ENCODE peak calls at places on chromosomes 4 and X, in nine cellular contexts. L is hepatocyte, P is PC-9, G is fibroblast of mammary gland, H is GM06990, O is pancreas, S is body of pancreas, I is nephron progenitor cell, U is colonic mucosa. A is an unnamed sample.
A peak's percentile ranks its signal among the peaks of the same experiment; 100 is the strongest.

GRCh38 chr4:85783483-85783882 is 308.5 kb downstream of the ARHGAP24 start:
- DNase-seq in G (peak; percentile 97), I (no peak), U (no peak), O (no peak), L (no peak), S (no peak), P (no peak), H (no peak), A (peak; percentile 92)

GRCh38 chrX:13059676-13060499 is 15.5 kb upstream of the FAM9C start:
- DNase-seq in I (no peak), S (no peak), L (peak; percentile 54), G (peak; percentile 86), H (no peak), P (peak; percentile 43), O (no peak), U (no peak), A (peak; percentile 30)

GRCh38 chr4:140666889-140667614 is 89.1 kb downstream of the TBC1D9 start:
- DNase-seq in G (no peak), P (no peak), U (no peak), S (no peak), I (no peak), H (no peak), L (no peak), O (no peak), A (no peak)

GRCh38 chr4:7705062-7705461 is 234.6 kb downstream of the AFAP1 start:
- DNase-seq in I (no peak), U (no peak), G (peak; percentile 21), S (no peak), O (no peak), H (no peak), P (no peak), L (no peak), A (no peak)

GRCh38 chr4:141207971-141208370 is 12.7 kb upstream of the ZNF330 start:
- DNase-seq in L (no peak), O (no peak), G (no peak), S (no peak), P (no peak), U (no peak), I (no peak), H (no peak), A (no peak)

GRCh38 chr4:130705023-130705422 is 1609.1 kb downstream of the C4orf33 start:
- DNase-seq in S (no peak), G (no peak), P (no peak), U (no peak), I (no peak), H (no peak), O (no peak), L (no peak), A (no peak)

GRCh38 chrX:6777211-6778002 is 242.5 kb upstream of the VCX3A start:
- DNase-seq in U (no peak), P (no peak), H (peak; percentile 6), S (no peak), O (no peak), G (no peak), L (no peak), I (no peak), A (no peak)

GRCh38 chr4:124943938-124944337 is 231.4 kb upstream of the ANKRD50 start:
- DNase-seq in G (no peak), O (no peak), H (no peak), S (no peak), I (no peak), L (no peak), U (no peak), P (no peak), A (no peak)

GRCh38 chr4:25818293-25819240 is 44.2 kb downstream of the SEL1L3 start:
- DNase-seq in L (no peak), G (peak; percentile 76), O (no peak), U (no peak), I (no peak), H (no peak), P (no peak), S (no peak), A (peak; percentile 25)

GRCh38 chr4:186204611-186205144 is 13.3 kb downstream of the CYP4V2 start:
- DNase-seq in L (peak; percentile 44), O (no peak), S (no peak), I (no peak), P (no peak), U (peak; percentile 59), H (no peak), G (no peak), A (no peak)

GRCh38 chr4:17316566-17316965 is 195.3 kb downstream of the QDPR start:
- DNase-seq in U (no peak), I (no peak), L (no peak), O (no peak), G (no peak), S (no peak), H (no peak), P (no peak), A (peak; percentile 59)

GRCh38 chrX:1244164-1245076 is 24.2 kb upstream of the CSF2RA start:
- DNase-seq in L (peak; percentile 28), H (no peak), S (no peak), I (peak; percentile 49), P (no peak), U (no peak), O (no peak), G (no peak), A (no peak)
- TF ChIP-seq CTCF in L (peak; percentile 30), H (peak; percentile 37), S (no peak), I (no peak), P (peak; percentile 37), U (no peak), O (no peak), G (no peak), A (peak; percentile 62)

GRCh38 chr4:41853973-41854372 is 81.3 kb upstream of the TMEM33 start:
- DNase-seq in U (no peak), O (no peak), S (no peak), G (no peak), P (no peak), I (no peak), L (no peak), H (no peak), A (no peak)
- TF ChIP-seq CTCF in U (no peak), O (no peak), S (no peak), G (peak; percentile 11), P (peak; percentile 57), I (no peak), L (peak; percentile 10), H (peak; percentile 14), A (peak; percentile 23)

GRCh38 chr4:153792893-153793227 is 4.0 kb upstream of the SFRP2 start:
- DNase-seq in P (no peak), L (no peak), O (no peak), U (no peak), S (no peak), I (no peak), H (no peak), G (no peak), A (no peak)
- TF ChIP-seq CTCF in P (no peak), L (no peak), O (no peak), U (no peak), S (no peak), I (no peak), H (peak; percentile 38), G (no peak), A (no peak)

GRCh38 chrX:107154787-107155620 is 36.4 kb upstream of the RBM41 start:
- DNase-seq in L (peak; percentile 19), P (peak; percentile 25), I (no peak), H (no peak), G (peak; percentile 59), S (no peak), O (no peak), U (no peak), A (no peak)
- TF ChIP-seq CTCF in L (no peak), P (no peak), I (no peak), H (no peak), G (no peak), S (no peak), O (no peak), U (no peak), A (no peak)

DNA sequence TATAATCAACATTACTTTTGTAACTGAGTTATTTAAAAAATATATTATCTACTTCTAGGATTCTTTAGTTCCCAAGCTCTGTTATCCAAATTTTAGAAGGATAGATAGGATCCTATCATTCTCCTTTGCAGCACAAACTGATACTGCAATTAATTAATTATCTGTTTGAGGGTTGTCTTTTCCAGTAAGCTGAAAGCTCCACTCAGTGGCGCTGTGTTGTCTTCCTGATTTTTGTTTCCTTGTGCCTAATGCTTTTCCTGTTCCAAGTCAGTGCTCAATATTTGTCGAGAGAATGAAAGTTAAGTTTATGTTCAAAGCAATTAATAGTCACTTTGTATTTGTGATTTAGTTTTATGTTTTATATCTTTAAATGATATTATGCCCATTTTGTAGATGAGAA is 107.4 kb upstream of the ANK2 start:
- DNase-seq in I (no peak), G (no peak), O (no peak), P (no peak), H (no peak), U (no peak), L (no peak), S (no peak), A (no peak)
- TF ChIP-seq CTCF in I (no peak), G (no peak), O (no peak), P (no peak), H (no peak), U (no peak), L (no peak), S (no peak), A (peak; percentile 26)

GRCh38 chrX:128106630-128107029 is 54.4 kb upstream of the ACTRT1 start:
- DNase-seq in I (peak; percentile 2), S (no peak), U (no peak), H (no peak), P (no peak), O (no peak), L (peak; percentile 22), G (no peak), A (no peak)
- TF ChIP-seq CTCF in I (peak; percentile 19), S (no peak), U (no peak), H (peak; percentile 50), P (peak; percentile 68), O (no peak), L (peak; percentile 47), G (no peak), A (no peak)

GRCh38 chr4:93396274-93396673 is 432.3 kb upstream of the ATOH1 start:
- DNase-seq in S (no peak), O (no peak), G (peak; percentile 51), L (no peak), H (no peak), P (no peak), U (no peak), I (no peak), A (no peak)
- TF ChIP-seq CTCF in S (no peak), O (no peak), G (no peak), L (no peak), H (no peak), P (no peak), U (no peak), I (no peak), A (no peak)

GRCh38 chr4:73127839-73128448 is 58.4 kb upstream of the COX18 start:
- DNase-seq in I (no peak), G (peak; percentile 40), S (no peak), H (no peak), O (no peak), U (no peak), L (peak; percentile 35), P (no peak), A (peak; percentile 13)
- TF ChIP-seq CTCF in I (peak; percentile 15), G (peak; percentile 35), S (no peak), H (peak; percentile 24), O (no peak), U (peak; percentile 13), L (peak; percentile 26), P (no peak), A (peak; percentile 53)

GRCh38 chrX:121323337-121323736 is 275.9 kb downstream of the GLUD2 start:
- DNase-seq in L (no peak), S (no peak), P (no peak), I (no peak), U (no peak), H (no peak), O (no peak), G (no peak), A (no peak)

GRCh38 chrX:121322159-121322558 is 274.7 kb downstream of the GLUD2 start:
- DNase-seq in S (no peak), P (peak; percentile 0), G (peak; percentile 7), L (no peak), H (no peak), I (no peak), U (no peak), O (no peak), A (no peak)
- TF ChIP-seq CTCF in S (peak; percentile 9), P (peak; percentile 71), G (peak; percentile 25), L (no peak), H (peak; percentile 55), I (no peak), U (no peak), O (no peak), A (peak; percentile 59)